ENCODE peak calls at places on chromosomes 6 and 20, in eight cellular contexts. One of them, this sample, is unnamed.

GRCh38 chr6:146874278-146875018 is 275.7 kb downstream of the ADGB start:
- DNase-seq in tibial nerve: no peak
- DNase-seq in islet precursor cell: no peak
- DNase-seq in T-cell: no peak
- DNase-seq in sigmoid colon: no peak
- DNase-seq in left ventricle myocardium inferior: no peak
- DNase-seq in left lung: no peak
- DNase-seq in SIG-M5: no peak
- DNase-seq in this sample: no peak

GRCh38 chr6:139369068-139369467 is 5.4 kb downstream of the CITED2 start:
- DNase-seq in T-cell: no peak
- DNase-seq in tibial nerve: no peak
- DNase-seq in sigmoid colon: no peak
- DNase-seq in left lung: no peak
- DNase-seq in islet precursor cell: peak; percentile 88
- DNase-seq in left ventricle myocardium inferior: no peak
- DNase-seq in SIG-M5: no peak
- DNase-seq in this sample: peak; percentile 76

GRCh38 chr6:98203170-98203806 is 631.1 kb upstream of the POU3F2 start:
- DNase-seq in T-cell: no peak
- DNase-seq in left lung: no peak
- DNase-seq in SIG-M5: no peak
- DNase-seq in tibial nerve: no peak
- DNase-seq in sigmoid colon: no peak
- DNase-seq in islet precursor cell: no peak
- DNase-seq in left ventricle myocardium inferior: no peak
- DNase-seq in this sample: no peak

GRCh38 chr20:61535956-61536355 is 283.9 kb downstream of the CDH4 start:
- DNase-seq in islet precursor cell: no peak
- DNase-seq in sigmoid colon: no peak
- DNase-seq in tibial nerve: no peak
- DNase-seq in T-cell: no peak
- DNase-seq in SIG-M5: no peak
- DNase-seq in left ventricle myocardium inferior: no peak
- DNase-seq in left lung: no peak
- DNase-seq in this sample: no peak

GRCh38 chr20:32139947-32140346 is 30.4 kb downstream of the TM9SF4 start:
- DNase-seq in sigmoid colon: peak; percentile 1
- DNase-seq in tibial nerve: no peak
- DNase-seq in T-cell: no peak
- DNase-seq in left lung: no peak
- DNase-seq in islet precursor cell: no peak
- DNase-seq in SIG-M5: no peak
- DNase-seq in left ventricle myocardium inferior: no peak
- DNase-seq in this sample: no peak

GRCh38 chr6:30781697-30782424 is 37.5 kb upstream of the IER3 start:
- DNase-seq in tibial nerve: peak; percentile 99
- DNase-seq in left ventricle myocardium inferior: peak; percentile 96
- DNase-seq in T-cell: no peak
- DNase-seq in islet precursor cell: peak; percentile 75
- DNase-seq in left lung: peak; percentile 95
- DNase-seq in sigmoid colon: peak; percentile 99
- DNase-seq in SIG-M5: no peak
- DNase-seq in this sample: no peak

GRCh38 chr6:163329991-163330390 is 84.5 kb upstream of the QKI start:
- DNase-seq in SIG-M5: no peak
- DNase-seq in left lung: no peak
- DNase-seq in tibial nerve: no peak
- DNase-seq in left ventricle myocardium inferior: no peak
- DNase-seq in T-cell: no peak
- DNase-seq in sigmoid colon: no peak
- DNase-seq in islet precursor cell: no peak
- DNase-seq in this sample: peak; percentile 70

GRCh38 chr20:16929756-16930155 is 181.6 kb downstream of the OTOR start:
- DNase-seq in left ventricle myocardium inferior: no peak
- DNase-seq in left lung: no peak
- DNase-seq in islet precursor cell: no peak
- DNase-seq in T-cell: no peak
- DNase-seq in sigmoid colon: no peak
- DNase-seq in tibial nerve: no peak
- DNase-seq in SIG-M5: no peak
- DNase-seq in this sample: no peak

GRCh38 chr6:158005626-158006180 is 24.0 kb downstream of the SYNJ2 start:
- DNase-seq in left lung: no peak
- DNase-seq in SIG-M5: no peak
- DNase-seq in left ventricle myocardium inferior: peak; percentile 1
- DNase-seq in T-cell: no peak
- DNase-seq in islet precursor cell: no peak
- DNase-seq in tibial nerve: no peak
- DNase-seq in sigmoid colon: no peak
- DNase-seq in this sample: no peak

GRCh38 chr6:155561262-155561970 is 105.8 kb upstream of the NOX3 start:
- DNase-seq in sigmoid colon: no peak
- DNase-seq in left ventricle myocardium inferior: no peak
- DNase-seq in tibial nerve: no peak
- DNase-seq in islet precursor cell: no peak
- DNase-seq in SIG-M5: no peak
- DNase-seq in left lung: no peak
- DNase-seq in T-cell: no peak
- DNase-seq in this sample: no peak

GRCh38 chr20:57655812-57656161 is 35.6 kb upstream of the ZBP1 start:
- DNase-seq in left lung: no peak
- DNase-seq in T-cell: no peak
- DNase-seq in tibial nerve: peak; percentile 4
- DNase-seq in SIG-M5: no peak
- DNase-seq in islet precursor cell: no peak
- DNase-seq in sigmoid colon: peak; percentile 40
- DNase-seq in left ventricle myocardium inferior: no peak
- DNase-seq in this sample: no peak

GRCh38 chr6:29014729-29015608 is 9.9 kb upstream of the ZNF311 start:
- DNase-seq in SIG-M5: no peak
- DNase-seq in sigmoid colon: no peak
- DNase-seq in left lung: no peak
- DNase-seq in islet precursor cell: no peak
- DNase-seq in left ventricle myocardium inferior: no peak
- DNase-seq in T-cell: no peak
- DNase-seq in tibial nerve: no peak
- DNase-seq in this sample: no peak

GRCh38 chr6:98842489-98843180 is 8.3 kb downstream of the POU3F2 start:
- DNase-seq in left lung: no peak
- DNase-seq in tibial nerve: no peak
- DNase-seq in T-cell: no peak
- DNase-seq in islet precursor cell: no peak
- DNase-seq in left ventricle myocardium inferior: no peak
- DNase-seq in SIG-M5: no peak
- DNase-seq in sigmoid colon: peak; percentile 60
- DNase-seq in this sample: peak; percentile 80

GRCh38 chr6:97626586-97627441 is 343.8 kb upstream of the MMS22L start:
- DNase-seq in left ventricle myocardium inferior: no peak
- DNase-seq in left lung: no peak
- DNase-seq in SIG-M5: no peak
- DNase-seq in islet precursor cell: no peak
- DNase-seq in sigmoid colon: no peak
- DNase-seq in tibial nerve: no peak
- DNase-seq in T-cell: no peak
- DNase-seq in this sample: no peak

GRCh38 chr6:159941286-159942113 is 27.4 kb upstream of the IGF2R start:
- DNase-seq in left ventricle myocardium inferior: no peak
- DNase-seq in islet precursor cell: no peak
- DNase-seq in tibial nerve: no peak
- DNase-seq in left lung: no peak
- DNase-seq in SIG-M5: no peak
- DNase-seq in T-cell: no peak
- DNase-seq in sigmoid colon: no peak
- DNase-seq in this sample: no peak

GRCh38 chr6:42338573-42339218 is 113.0 kb downstream of the TRERF1 start:
- DNase-seq in left ventricle myocardium inferior: no peak
- DNase-seq in left lung: no peak
- DNase-seq in T-cell: no peak
- DNase-seq in SIG-M5: no peak
- DNase-seq in sigmoid colon: no peak
- DNase-seq in tibial nerve: no peak
- DNase-seq in islet precursor cell: no peak
- DNase-seq in this sample: peak; percentile 21

GRCh38 chr6:135147637-135148592 is 33.2 kb upstream of the MYB start:
- DNase-seq in SIG-M5: no peak
- DNase-seq in left ventricle myocardium inferior: no peak
- DNase-seq in left lung: no peak
- DNase-seq in islet precursor cell: no peak
- DNase-seq in sigmoid colon: no peak
- DNase-seq in tibial nerve: no peak
- DNase-seq in T-cell: no peak
- DNase-seq in this sample: no peak

GRCh38 chr6:150272264-150272975 is 96.4 kb upstream of the IYD start:
- DNase-seq in left lung: no peak
- DNase-seq in islet precursor cell: peak; percentile 71
- DNase-seq in T-cell: no peak
- DNase-seq in left ventricle myocardium inferior: no peak
- DNase-seq in tibial nerve: no peak
- DNase-seq in SIG-M5: no peak
- DNase-seq in sigmoid colon: no peak
- DNase-seq in this sample: no peak